ENCODE peak calls at places on chromosome 6, in six cellular contexts. J is K562, R is GM12878, N is HCT116, T is GM23338, S is A549. U is an unnamed sample.

GRCh38 chr6:32980488-32981038 is 12.2 kb downstream of the BRD2 start:
- DNase-seq in N (no peak), S (no peak), J (peak; percentile 53), T (no peak), R (no peak), U (no peak)

GRCh38 chr6:167851349-167851952 is 24.7 kb downstream of the AFDN start:
- DNase-seq in R (no peak), S (no peak), T (no peak), J (no peak), N (no peak), U (no peak)

GRCh38 chr6:142942805-142943227 is 2.2 kb downstream of the HIVEP2 start:
- DNase-seq in N (no peak), R (no peak), J (peak; percentile 36), T (no peak), S (peak; percentile 34), U (no peak)

GRCh38 chr6:37170273-37171140 is 555 bp downstream of the PIM1 start:
- DNase-seq in N (no peak), T (peak; percentile 72), R (no peak), J (peak; percentile 55), S (peak; percentile 42), U (peak; percentile 53)

GRCh38 chr6:147547369-147547902 is 38.9 kb downstream of the SAMD5 start:
- DNase-seq in S (no peak), N (no peak), T (no peak), J (no peak), R (no peak), U (no peak)

GRCh38 chr6:169839029-169839481 is 87.6 kb downstream of the ERMARD start:
- DNase-seq in J (no peak), R (no peak), T (no peak), S (no peak), N (no peak), U (no peak)

GRCh38 chr6:52573295-52573694 is 3.6 kb downstream of the TRAM2 start:
- DNase-seq in S (no peak), R (no peak), N (no peak), T (peak; percentile 73), J (no peak), U (no peak)

GRCh38 chr6:100449239-100449691 is 15.5 kb downstream of the SIM1 start:
- DNase-seq in R (no peak), S (no peak), N (no peak), T (peak; percentile 44), J (no peak), U (no peak)

GRCh38 chr6:143675946-143676345 is 1.8 kb upstream of the PHACTR2 start:
- DNase-seq in N (no peak), T (no peak), R (no peak), J (no peak), S (no peak), U (no peak)

GRCh38 chr6:41935685-41936072 is 5.9 kb downstream of the CCND3 start:
- DNase-seq in T (peak; percentile 37), J (peak; percentile 44), N (no peak), S (no peak), R (no peak), U (peak; percentile 8)

GRCh38 chr6:112279044-112279916 is 24.9 kb upstream of the LAMA4 start:
- DNase-seq in S (no peak), T (no peak), J (no peak), N (no peak), R (no peak), U (no peak)

GRCh38 chr6:134253681-134254080 is 64.2 kb downstream of the SGK1 start:
- DNase-seq in N (no peak), T (peak; percentile 36), R (no peak), J (no peak), S (no peak), U (no peak)

GRCh38 chr6:88567696-88568095 is 395.7 kb downstream of the RNGTT start:
- DNase-seq in J (no peak), S (no peak), T (no peak), R (no peak), N (no peak), U (no peak)

GRCh38 chr6:101585501-101585900 is 192.0 kb downstream of the GRIK2 start:
- DNase-seq in T (no peak), S (no peak), J (no peak), R (no peak), N (no peak), U (no peak)

GRCh38 chr6:21204951-21205350 is 388.6 kb upstream of the SOX4 start:
- DNase-seq in S (no peak), N (no peak), T (no peak), R (no peak), J (no peak), U (no peak)

GRCh38 chr6:96626749-96627353 is 63.9 kb downstream of the FHL5 start:
- DNase-seq in N (peak; percentile 22), R (peak; percentile 49), S (peak; percentile 2), J (peak; percentile 8), T (peak; percentile 55), U (no peak)

GRCh38 chr6:57209030-57209429 is 13.1 kb downstream of the RAB23 start:
- DNase-seq in J (no peak), R (no peak), T (no peak), N (no peak), S (no peak), U (no peak)

GRCh38 chr6:80789912-80790635 is 683.6 kb downstream of the BCKDHB start:
- DNase-seq in N (no peak), T (no peak), S (no peak), J (no peak), R (no peak), U (no peak)

GRCh38 chr6:1554241-1554880 is 55.4 kb upstream of the FOXC1 start:
- DNase-seq in S (peak; percentile 8), N (no peak), R (peak; percentile 57), T (no peak), J (no peak), U (no peak)

GRCh38 chr6:75723382-75723781 is 25.7 kb upstream of the MYO6 start:
- DNase-seq in J (no peak), N (no peak), T (no peak), S (no peak), R (no peak), U (no peak)

GRCh38 chr6:100685747-100686146 is 195.4 kb downstream of the ASCC3 start:
- DNase-seq in J (no peak), N (no peak), R (no peak), T (no peak), S (no peak), U (no peak)

GRCh38 chr6:149062653-149063348 is 254.7 kb upstream of the TAB2 start:
- DNase-seq in R (no peak), J (no peak), T (no peak), N (no peak), S (no peak), U (no peak)

GRCh38 chr6:33634203-33634727 is 13.1 kb downstream of the ITPR3 start:
- DNase-seq in R (no peak), J (no peak), T (no peak), S (peak; percentile 18), N (no peak), U (no peak)

GRCh38 chr6:89281779-89282246 is 33.3 kb downstream of the GABRR2 start:
- DNase-seq in J (peak; percentile 77), R (no peak), T (peak; percentile 84), S (peak; percentile 58), N (peak; percentile 66), U (peak; percentile 70)

GRCh38 chr6:12060780-12061619 is 48.9 kb downstream of the HIVEP1 start:
- DNase-seq in S (peak; percentile 28), R (peak; percentile 87), N (no peak), T (peak; percentile 92), J (peak; percentile 50), U (peak; percentile 73)

GRCh38 chr6:123592426-123592825 is 44.3 kb downstream of the TRDN start:
- DNase-seq in N (no peak), T (no peak), J (no peak), S (no peak), R (no peak), U (no peak)

GRCh38 chr6:142378138-142378875 is 76.5 kb downstream of the ADGRG6 start:
- DNase-seq in T (peak; percentile 16), R (no peak), N (peak; percentile 53), J (no peak), S (no peak), U (no peak)

GRCh38 chr6:4460595-4461475 is 315.4 kb upstream of the CDYL start:
- DNase-seq in S (no peak), R (no peak), T (no peak), N (no peak), J (no peak), U (no peak)

DNA sequence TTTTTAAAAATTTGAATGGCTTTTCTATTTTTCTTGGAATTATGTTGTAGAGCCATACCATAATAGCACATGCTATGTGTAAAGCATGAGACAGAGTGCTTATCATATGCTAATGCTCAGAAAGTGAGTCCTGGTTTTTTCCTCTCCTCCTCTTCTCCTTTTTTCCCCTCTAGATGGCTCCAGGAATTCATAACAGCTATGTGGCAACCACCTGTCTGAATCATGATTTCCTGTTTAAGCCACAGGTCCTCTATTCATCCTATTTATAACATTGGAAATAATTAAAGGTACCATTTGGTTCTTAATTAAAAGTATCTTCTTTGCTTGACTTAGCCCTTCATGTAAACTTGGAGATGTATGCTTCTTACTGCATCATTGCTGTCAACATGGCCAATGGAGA is 260.0 kb upstream of the MAP3K7 start:
- DNase-seq in T (no peak), N (no peak), J (no peak), R (no peak), S (no peak), U (no peak)
- TF ChIP-seq REST in T (no peak), N (no peak), J (no peak), R (no peak), S (no peak), U (no peak)

GRCh38 chr6:47479156-47479541 is 1.6 kb downstream of the CD2AP start:
- DNase-seq in J (no peak), T (no peak), S (no peak), N (no peak), R (no peak), U (no peak)
- TF ChIP-seq REST in J (no peak), T (no peak), S (no peak), N (no peak), R (no peak), U (no peak)

DNA sequence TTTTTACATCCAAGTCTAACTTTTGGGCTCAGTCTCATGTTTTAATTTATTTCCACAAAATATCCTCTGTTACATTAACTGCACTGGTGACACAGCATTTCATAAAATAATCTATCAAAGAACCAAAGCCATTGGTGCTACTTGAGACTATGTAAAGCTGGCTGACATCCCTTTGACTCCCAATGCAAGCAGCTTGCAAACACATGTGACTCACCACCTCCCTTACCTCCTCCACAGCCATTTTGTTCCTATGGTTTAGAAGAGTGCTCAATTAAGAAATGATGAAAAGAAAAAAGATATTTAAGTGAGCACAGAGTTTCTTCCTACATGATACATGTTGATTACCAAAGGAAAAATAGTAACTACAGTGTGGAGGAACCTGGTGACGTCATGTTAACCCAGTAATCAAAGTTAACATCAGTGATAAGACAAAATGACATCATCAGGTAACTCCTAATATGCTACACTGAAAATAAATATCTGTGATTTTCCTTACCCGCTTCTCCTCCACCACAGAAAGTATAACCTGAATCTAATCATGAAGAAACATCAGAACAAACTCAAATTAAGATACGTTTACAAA is 53.3 kb upstream of the LGSN start:
- DNase-seq in J (no peak), S (no peak), N (no peak), T (no peak), R (no peak), U (no peak)
- TF ChIP-seq REST in J (no peak), S (no peak), N (no peak), T (no peak), R (no peak), U (no peak)

DNA sequence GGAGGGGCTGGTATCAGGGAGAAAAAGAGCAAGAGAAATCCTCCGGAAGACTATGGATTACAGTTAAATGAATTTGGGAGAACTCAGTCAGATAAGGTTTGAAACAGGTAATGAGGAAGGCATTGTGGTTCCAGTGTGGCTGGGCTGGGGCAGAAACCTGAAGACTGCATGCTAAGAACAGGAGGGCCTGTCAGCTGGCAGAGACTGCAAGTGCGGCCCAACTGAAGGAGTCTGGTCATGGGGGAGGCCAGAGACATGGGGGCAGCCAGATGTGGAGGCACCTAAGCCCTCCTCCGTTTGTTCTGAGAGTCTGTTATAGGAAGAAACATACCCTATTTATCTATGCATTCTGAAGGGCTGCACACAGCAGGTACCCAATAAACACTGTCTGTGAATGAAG is 16.6 kb downstream of the TFB1M start:
- DNase-seq in T (no peak), N (no peak), R (no peak), S (no peak), J (no peak), U (no peak)
- TF ChIP-seq REST in T (no peak), N (no peak), R (no peak), S (no peak), J (no peak), U (no peak)